ENCODE peak calls at places on chromosome 4, in nine cellular contexts. N, J, Y, R, G, F, H, T and X are unnamed samples.
A peak's percentile ranks its signal among the peaks of the same experiment; 100 is the strongest.

GRCh38 chr4:185122681-185123345 is 20.3 kb upstream of the SLC25A4 start:
- DNase-seq in Y (no peak), N (no peak), J (no peak), H (no peak), R (no peak), F (no peak), T (no peak), G (no peak), X (no peak)

GRCh38 chr4:110361921-110362320 is 114.0 kb upstream of the ENPEP start:
- DNase-seq in H (no peak), T (no peak), F (no peak), J (no peak), N (no peak), R (no peak), G (no peak), Y (no peak), X (no peak)

GRCh38 chr4:59728496-59728895 is 1471.6 kb upstream of the ADGRL3 start:
- DNase-seq in F (no peak), H (no peak), N (no peak), Y (no peak), R (no peak), T (no peak), J (no peak), G (no peak), X (no peak)

GRCh38 chr4:14880805-14881204 is 121.5 kb upstream of the CPEB2 start:
- DNase-seq in H (no peak), R (no peak), F (no peak), Y (no peak), G (no peak), N (no peak), T (no peak), J (no peak), X (no peak)

GRCh38 chr4:176256921-176257320 is 12.1 kb downstream of the ASB5 start:
- DNase-seq in T (no peak), F (no peak), G (no peak), R (no peak), Y (no peak), N (no peak), J (no peak), H (no peak), X (no peak)

GRCh38 chr4:574346-575161 is 1.5 kb downstream of the TMEM271 start:
- DNase-seq in N (no peak), Y (no peak), F (no peak), G (no peak), T (no peak), H (no peak), J (no peak), R (no peak), X (no peak)

GRCh38 chr4:99510721-99511120 is at the start of gene C4orf17:
- DNase-seq in N (no peak), H (no peak), T (no peak), Y (no peak), R (no peak), J (no peak), G (no peak), F (no peak), X (no peak)

GRCh38 chr4:107035711-107036601 is at the start of gene DKK2:
- DNase-seq in H (no peak), J (no peak), R (no peak), Y (peak; percentile 17), T (peak; percentile 22), N (peak; percentile 10), F (no peak), G (peak; percentile 18), X (no peak)

GRCh38 chr4:176309772-176310171 is 10.0 kb upstream of the SPCS3 start:
- DNase-seq in F (no peak), T (no peak), J (no peak), N (no peak), Y (no peak), G (no peak), H (no peak), R (no peak), X (no peak)

GRCh38 chr4:73653695-73654106 is 33.5 kb upstream of the RASSF6 start:
- DNase-seq in N (no peak), R (peak; percentile 50), H (no peak), J (no peak), F (peak; percentile 52), G (peak; percentile 59), T (no peak), Y (peak; percentile 2), X (peak; percentile 30)

GRCh38 chr4:154490589-154491340 is 834 bp downstream of the DCHS2 start:
- DNase-seq in N (peak; percentile 25), T (peak; percentile 32), G (no peak), Y (no peak), H (no peak), F (no peak), J (no peak), R (no peak), X (no peak)

GRCh38 chr4:26826721-26827120 is 33.9 kb upstream of the STIM2 start:
- DNase-seq in H (no peak), R (no peak), J (no peak), T (no peak), G (no peak), Y (no peak), F (no peak), N (peak; percentile 47), X (no peak)

GRCh38 chr4:78004270-78004669 is 52.9 kb upstream of the FRAS1 start:
- DNase-seq in N (no peak), T (no peak), H (no peak), G (no peak), F (no peak), R (no peak), Y (no peak), J (no peak), X (no peak)

GRCh38 chr4:103936653-103937145 is 216.9 kb upstream of the TACR3 start:
- DNase-seq in G (no peak), R (no peak), J (no peak), Y (no peak), N (no peak), F (no peak), T (no peak), H (no peak), X (no peak)

GRCh38 chr4:141036786-141037185 is 96.5 kb downstream of the RNF150 start:
- DNase-seq in H (no peak), F (no peak), N (no peak), J (no peak), G (no peak), T (no peak), Y (no peak), R (no peak), X (no peak)

GRCh38 chr4:41878170-41878941 is 56.9 kb upstream of the TMEM33 start:
- DNase-seq in R (no peak), N (no peak), Y (no peak), G (no peak), T (no peak), J (no peak), F (no peak), H (no peak), X (no peak)

GRCh38 chr4:81499840-81500239 is 28.1 kb upstream of the RASGEF1B start:
- DNase-seq in G (no peak), N (no peak), T (no peak), J (no peak), F (peak; percentile 75), R (no peak), Y (no peak), H (no peak), X (no peak)

GRCh38 chr4:138851626-138852443 is 163.7 kb upstream of the NOCT start:
- DNase-seq in R (no peak), Y (no peak), T (no peak), J (no peak), N (no peak), G (no peak), F (no peak), H (no peak), X (no peak)

GRCh38 chr4:185204238-185204910 is 574 bp upstream of the CFAP97 start:
- DNase-seq in Y (no peak), N (no peak), J (no peak), F (no peak), R (no peak), G (no peak), T (no peak), H (no peak), X (no peak)

GRCh38 chr4:94412019-94413017 is 39.4 kb upstream of the PDLIM5 start:
- DNase-seq in G (peak; percentile 13), Y (no peak), H (no peak), J (no peak), T (no peak), F (no peak), N (no peak), R (peak; percentile 24), X (no peak)

GRCh38 chr4:123120473-123120872 is 198.1 kb upstream of the NUDT6 start:
- DNase-seq in T (no peak), Y (no peak), H (no peak), R (no peak), G (peak; percentile 38), N (no peak), J (no peak), F (no peak), X (no peak)

GRCh38 chr4:52248836-52249235 is 197.7 kb downstream of the SPATA18 start:
- DNase-seq in Y (no peak), H (no peak), F (no peak), J (no peak), N (no peak), T (no peak), G (no peak), R (no peak), X (no peak)